ENCODE peak calls at places on chromosomes 3 and 15, in ten cellular contexts. One of them, this sample, is unnamed.

GRCh38 chr3:146781059-146781458 is 175.9 kb upstream of the PLSCR5 start:
- DNase-seq in K562: no peak
- DNase-seq in right lobe of liver: no peak
- DNase-seq in progenitor cell of endocrine pancreas: no peak
- DNase-seq in bronchial epithelial cell: no peak
- DNase-seq in heart left ventricle: no peak
- DNase-seq in dorsolateral prefrontal cortex: no peak
- DNase-seq in A549: no peak
- DNase-seq in RWPE1: no peak
- DNase-seq in type B pancreatic cell: no peak
- DNase-seq in this sample: no peak

GRCh38 chr3:63061449-63061848 is 186.2 kb upstream of the CADPS start:
- DNase-seq in K562: no peak
- DNase-seq in right lobe of liver: no peak
- DNase-seq in progenitor cell of endocrine pancreas: no peak
- DNase-seq in bronchial epithelial cell: no peak
- DNase-seq in heart left ventricle: no peak
- DNase-seq in dorsolateral prefrontal cortex: no peak
- DNase-seq in A549: no peak
- DNase-seq in RWPE1: no peak
- DNase-seq in type B pancreatic cell: no peak
- DNase-seq in this sample: no peak

GRCh38 chr3:13709706-13710105 is 160.8 kb downstream of the FBLN2 start:
- DNase-seq in K562: no peak
- DNase-seq in right lobe of liver: peak; percentile 7
- DNase-seq in progenitor cell of endocrine pancreas: peak; percentile 3
- DNase-seq in bronchial epithelial cell: no peak
- DNase-seq in heart left ventricle: no peak
- DNase-seq in dorsolateral prefrontal cortex: no peak
- DNase-seq in A549: no peak
- DNase-seq in RWPE1: no peak
- DNase-seq in type B pancreatic cell: peak; percentile 18
- DNase-seq in this sample: no peak

GRCh38 chr15:85879334-85880163 is 84.8 kb upstream of the KLHL25 start:
- DNase-seq in K562: no peak
- DNase-seq in right lobe of liver: no peak
- DNase-seq in progenitor cell of endocrine pancreas: no peak
- DNase-seq in bronchial epithelial cell: no peak
- DNase-seq in heart left ventricle: no peak
- DNase-seq in dorsolateral prefrontal cortex: no peak
- DNase-seq in A549: no peak
- DNase-seq in RWPE1: no peak
- DNase-seq in type B pancreatic cell: no peak
- DNase-seq in this sample: no peak

GRCh38 chr3:104412608-104413580 is 953.8 kb upstream of the ALCAM start:
- DNase-seq in K562: no peak
- DNase-seq in right lobe of liver: no peak
- DNase-seq in progenitor cell of endocrine pancreas: no peak
- DNase-seq in bronchial epithelial cell: no peak
- DNase-seq in heart left ventricle: no peak
- DNase-seq in dorsolateral prefrontal cortex: no peak
- DNase-seq in A549: no peak
- DNase-seq in RWPE1: no peak
- DNase-seq in type B pancreatic cell: no peak
- DNase-seq in this sample: no peak

GRCh38 chr15:91055548-91056331 is 33.3 kb upstream of the VPS33B start:
- DNase-seq in K562: no peak
- DNase-seq in right lobe of liver: no peak
- DNase-seq in progenitor cell of endocrine pancreas: peak; percentile 43
- DNase-seq in bronchial epithelial cell: peak; percentile 65
- DNase-seq in heart left ventricle: peak; percentile 53
- DNase-seq in dorsolateral prefrontal cortex: peak; percentile 76
- DNase-seq in A549: peak; percentile 95
- DNase-seq in RWPE1: peak; percentile 91
- DNase-seq in type B pancreatic cell: no peak
- DNase-seq in this sample: peak; percentile 70

GRCh38 chr3:15753056-15753710 is 44.6 kb downstream of the ANKRD28 start:
- DNase-seq in K562: no peak
- DNase-seq in right lobe of liver: no peak
- DNase-seq in progenitor cell of endocrine pancreas: no peak
- DNase-seq in bronchial epithelial cell: peak; percentile 1
- DNase-seq in heart left ventricle: no peak
- DNase-seq in dorsolateral prefrontal cortex: no peak
- DNase-seq in A549: no peak
- DNase-seq in RWPE1: no peak
- DNase-seq in type B pancreatic cell: no peak
- DNase-seq in this sample: no peak

GRCh38 chr15:65326109-65326508 is 21.6 kb downstream of the RNU5B-1 start:
- DNase-seq in K562: no peak
- DNase-seq in right lobe of liver: no peak
- DNase-seq in progenitor cell of endocrine pancreas: no peak
- DNase-seq in bronchial epithelial cell: no peak
- DNase-seq in heart left ventricle: peak; percentile 47
- DNase-seq in dorsolateral prefrontal cortex: peak; percentile 62
- DNase-seq in A549: no peak
- DNase-seq in RWPE1: no peak
- DNase-seq in type B pancreatic cell: no peak
- DNase-seq in this sample: peak; percentile 65

GRCh38 chr15:71093089-71094024 is 21.9 kb upstream of the THSD4 start:
- DNase-seq in K562: no peak
- DNase-seq in right lobe of liver: no peak
- DNase-seq in progenitor cell of endocrine pancreas: no peak
- DNase-seq in bronchial epithelial cell: peak; percentile 93
- DNase-seq in heart left ventricle: no peak
- DNase-seq in dorsolateral prefrontal cortex: no peak
- DNase-seq in A549: peak; percentile 70
- DNase-seq in RWPE1: peak; percentile 91
- DNase-seq in type B pancreatic cell: no peak
- DNase-seq in this sample: no peak

GRCh38 chr3:157099337-157100078 is 60.4 kb downstream of the CCNL1 start:
- DNase-seq in K562: no peak
- DNase-seq in right lobe of liver: no peak
- DNase-seq in progenitor cell of endocrine pancreas: no peak
- DNase-seq in bronchial epithelial cell: peak; percentile 76
- DNase-seq in heart left ventricle: no peak
- DNase-seq in dorsolateral prefrontal cortex: no peak
- DNase-seq in A549: no peak
- DNase-seq in RWPE1: peak; percentile 42
- DNase-seq in type B pancreatic cell: no peak
- DNase-seq in this sample: no peak

GRCh38 chr15:59256538-59256937 is 49.9 kb downstream of the LDHAL6B start:
- DNase-seq in K562: no peak
- DNase-seq in right lobe of liver: peak; percentile 68
- DNase-seq in progenitor cell of endocrine pancreas: no peak
- DNase-seq in bronchial epithelial cell: no peak
- DNase-seq in heart left ventricle: no peak
- DNase-seq in dorsolateral prefrontal cortex: no peak
- DNase-seq in A549: peak; percentile 68
- DNase-seq in RWPE1: no peak
- DNase-seq in type B pancreatic cell: no peak
- DNase-seq in this sample: no peak

GRCh38 chr3:171335559-171335958 is 124.6 kb downstream of the TNIK start:
- DNase-seq in K562: no peak
- DNase-seq in right lobe of liver: no peak
- DNase-seq in progenitor cell of endocrine pancreas: no peak
- DNase-seq in bronchial epithelial cell: peak; percentile 56
- DNase-seq in heart left ventricle: no peak
- DNase-seq in dorsolateral prefrontal cortex: no peak
- DNase-seq in A549: no peak
- DNase-seq in RWPE1: no peak
- DNase-seq in type B pancreatic cell: no peak
- DNase-seq in this sample: no peak

GRCh38 chr15:66298803-66299251 is 5.5 kb downstream of the DIS3L start:
- DNase-seq in K562: no peak
- DNase-seq in right lobe of liver: no peak
- DNase-seq in progenitor cell of endocrine pancreas: no peak
- DNase-seq in bronchial epithelial cell: no peak
- DNase-seq in heart left ventricle: no peak
- DNase-seq in dorsolateral prefrontal cortex: no peak
- DNase-seq in A549: no peak
- DNase-seq in RWPE1: peak; percentile 23
- DNase-seq in type B pancreatic cell: no peak
- DNase-seq in this sample: no peak

GRCh38 chr3:168877899-168878298 is 782.2 kb upstream of the GOLIM4 start:
- DNase-seq in K562: no peak
- DNase-seq in right lobe of liver: no peak
- DNase-seq in progenitor cell of endocrine pancreas: no peak
- DNase-seq in bronchial epithelial cell: peak; percentile 87
- DNase-seq in heart left ventricle: no peak
- DNase-seq in dorsolateral prefrontal cortex: no peak
- DNase-seq in A549: no peak
- DNase-seq in RWPE1: peak; percentile 42
- DNase-seq in type B pancreatic cell: no peak
- DNase-seq in this sample: no peak

GRCh38 chr15:50227076-50227475 is 38.5 kb downstream of the HDC start:
- DNase-seq in K562: no peak
- DNase-seq in right lobe of liver: no peak
- DNase-seq in progenitor cell of endocrine pancreas: no peak
- DNase-seq in bronchial epithelial cell: no peak
- DNase-seq in heart left ventricle: no peak
- DNase-seq in dorsolateral prefrontal cortex: no peak
- DNase-seq in A549: no peak
- DNase-seq in RWPE1: no peak
- DNase-seq in type B pancreatic cell: no peak
- DNase-seq in this sample: no peak

GRCh38 chr3:10553586-10554235 is 48.3 kb upstream of the ATP2B2 start:
- DNase-seq in K562: peak; percentile 17
- DNase-seq in right lobe of liver: no peak
- DNase-seq in progenitor cell of endocrine pancreas: no peak
- DNase-seq in bronchial epithelial cell: no peak
- DNase-seq in heart left ventricle: no peak
- DNase-seq in dorsolateral prefrontal cortex: no peak
- DNase-seq in A549: no peak
- DNase-seq in RWPE1: no peak
- DNase-seq in type B pancreatic cell: peak; percentile 61
- DNase-seq in this sample: peak; percentile 59

GRCh38 chr15:66171891-66172290 is 81.7 kb downstream of the MEGF11 start:
- DNase-seq in K562: no peak
- DNase-seq in right lobe of liver: peak; percentile 47
- DNase-seq in progenitor cell of endocrine pancreas: no peak
- DNase-seq in bronchial epithelial cell: no peak
- DNase-seq in heart left ventricle: no peak
- DNase-seq in dorsolateral prefrontal cortex: no peak
- DNase-seq in A549: no peak
- DNase-seq in RWPE1: no peak
- DNase-seq in type B pancreatic cell: no peak
- DNase-seq in this sample: no peak

GRCh38 chr3:113243071-113243470 is 31.7 kb downstream of the BOC start:
- DNase-seq in K562: no peak
- DNase-seq in right lobe of liver: no peak
- DNase-seq in progenitor cell of endocrine pancreas: no peak
- DNase-seq in bronchial epithelial cell: no peak
- DNase-seq in heart left ventricle: no peak
- DNase-seq in dorsolateral prefrontal cortex: no peak
- DNase-seq in A549: no peak
- DNase-seq in RWPE1: no peak
- DNase-seq in type B pancreatic cell: no peak
- DNase-seq in this sample: no peak
- TF ChIP-seq CTCF in K562: no peak
- TF ChIP-seq CTCF in right lobe of liver: no peak
- TF ChIP-seq CTCF in progenitor cell of endocrine pancreas: no peak
- TF ChIP-seq CTCF in bronchial epithelial cell: no peak
- TF ChIP-seq CTCF in heart left ventricle: no peak
- TF ChIP-seq CTCF in dorsolateral prefrontal cortex: no peak
- TF ChIP-seq CTCF in A549: no peak
- TF ChIP-seq CTCF in RWPE1: no peak
- TF ChIP-seq CTCF in type B pancreatic cell: no peak
- TF ChIP-seq CTCF in this sample: no peak

GRCh38 chr3:113277886-113278598 is 66.7 kb downstream of the BOC start:
- DNase-seq in K562: no peak
- DNase-seq in right lobe of liver: no peak
- DNase-seq in progenitor cell of endocrine pancreas: no peak
- DNase-seq in bronchial epithelial cell: no peak
- DNase-seq in heart left ventricle: no peak
- DNase-seq in dorsolateral prefrontal cortex: no peak
- DNase-seq in A549: no peak
- DNase-seq in RWPE1: no peak
- DNase-seq in type B pancreatic cell: no peak
- DNase-seq in this sample: no peak
- TF ChIP-seq CTCF in K562: peak; percentile 7
- TF ChIP-seq CTCF in right lobe of liver: no peak
- TF ChIP-seq CTCF in progenitor cell of endocrine pancreas: no peak
- TF ChIP-seq CTCF in bronchial epithelial cell: peak; percentile 41
- TF ChIP-seq CTCF in heart left ventricle: no peak
- TF ChIP-seq CTCF in dorsolateral prefrontal cortex: no peak
- TF ChIP-seq CTCF in A549: no peak
- TF ChIP-seq CTCF in RWPE1: no peak
- TF ChIP-seq CTCF in type B pancreatic cell: no peak
- TF ChIP-seq CTCF in this sample: peak; percentile 18

DNA sequence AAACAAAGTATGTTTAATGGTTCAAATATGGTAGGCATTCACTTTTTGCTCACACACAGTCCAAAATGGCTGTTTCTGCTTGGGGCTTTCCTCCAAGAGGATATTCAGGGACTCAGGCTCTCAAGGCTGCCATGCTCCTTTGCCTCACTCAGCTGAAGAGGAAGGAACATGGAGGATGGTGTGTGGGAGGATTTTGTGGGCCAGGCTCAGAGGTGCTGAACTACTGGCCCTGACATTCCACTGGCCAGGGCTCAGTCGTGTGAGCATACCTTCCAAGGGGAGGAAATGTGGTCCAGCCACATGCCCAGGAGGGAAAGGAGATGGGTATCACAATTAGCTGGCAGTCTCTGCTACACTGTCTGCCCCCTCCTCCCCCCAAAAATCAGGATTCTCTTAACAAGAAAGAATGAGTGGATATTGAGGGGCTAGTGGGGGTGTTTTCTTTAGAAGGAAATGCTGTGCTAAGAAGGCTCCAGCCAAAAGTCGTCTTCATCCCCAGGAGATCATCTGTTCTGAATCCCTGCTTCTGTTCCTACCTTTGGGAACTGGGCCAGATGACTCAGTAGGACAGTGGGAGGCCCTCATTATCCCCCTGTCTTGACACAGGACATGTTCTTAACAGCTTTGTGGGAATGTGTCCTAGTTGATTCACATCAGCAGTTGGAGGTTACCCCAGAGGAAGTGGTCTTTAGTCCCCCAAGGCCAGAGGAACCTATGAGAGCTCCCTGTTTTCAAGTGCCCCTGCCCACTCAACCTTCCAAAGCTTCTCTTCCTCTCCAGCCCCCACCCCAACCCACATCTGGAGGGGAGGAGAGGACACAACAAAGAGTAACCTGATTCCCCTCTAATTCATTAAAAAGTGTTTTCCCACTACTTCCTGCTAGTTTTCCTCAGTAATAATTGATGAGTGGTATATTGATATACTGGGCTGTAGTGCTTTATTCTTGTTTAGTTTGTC is 8.9 kb downstream of the PXYLP1 start:
- DNase-seq in K562: no peak
- DNase-seq in right lobe of liver: no peak
- DNase-seq in progenitor cell of endocrine pancreas: no peak
- DNase-seq in bronchial epithelial cell: peak; percentile 34
- DNase-seq in heart left ventricle: no peak
- DNase-seq in dorsolateral prefrontal cortex: no peak
- DNase-seq in A549: no peak
- DNase-seq in RWPE1: no peak
- DNase-seq in type B pancreatic cell: peak; percentile 24
- DNase-seq in this sample: no peak
- TF ChIP-seq CTCF in K562: no peak
- TF ChIP-seq CTCF in right lobe of liver: no peak
- TF ChIP-seq CTCF in progenitor cell of endocrine pancreas: no peak
- TF ChIP-seq CTCF in bronchial epithelial cell: no peak
- TF ChIP-seq CTCF in heart left ventricle: no peak
- TF ChIP-seq CTCF in dorsolateral prefrontal cortex: no peak
- TF ChIP-seq CTCF in A549: no peak
- TF ChIP-seq CTCF in RWPE1: no peak
- TF ChIP-seq CTCF in type B pancreatic cell: no peak
- TF ChIP-seq CTCF in this sample: no peak

GRCh38 chr3:39724233-39724846 is 85.1 kb upstream of the MYRIP start:
- DNase-seq in K562: no peak
- DNase-seq in right lobe of liver: no peak
- DNase-seq in progenitor cell of endocrine pancreas: no peak
- DNase-seq in bronchial epithelial cell: no peak
- DNase-seq in heart left ventricle: no peak
- DNase-seq in dorsolateral prefrontal cortex: no peak
- DNase-seq in A549: no peak
- DNase-seq in RWPE1: no peak
- DNase-seq in type B pancreatic cell: no peak
- DNase-seq in this sample: no peak
- TF ChIP-seq CTCF in K562: peak; percentile 59
- TF ChIP-seq CTCF in right lobe of liver: peak; percentile 81
- TF ChIP-seq CTCF in progenitor cell of endocrine pancreas: peak; percentile 26
- TF ChIP-seq CTCF in bronchial epithelial cell: peak; percentile 4
- TF ChIP-seq CTCF in heart left ventricle: peak; percentile 21
- TF ChIP-seq CTCF in dorsolateral prefrontal cortex: peak; percentile 29
- TF ChIP-seq CTCF in A549: no peak
- TF ChIP-seq CTCF in RWPE1: no peak
- TF ChIP-seq CTCF in type B pancreatic cell: peak; percentile 34
- TF ChIP-seq CTCF in this sample: no peak

This sample was measured in endothelial cell.